ENCODE peak calls at places on chromosomes 5 and 9, in nine cellular contexts. One of them, this sample, is unnamed.

GRCh38 chr5:76521240-76521758 is 101.9 kb downstream of the F2RL2 start:
- DNase-seq in left kidney: no peak
- DNase-seq in activated T-helper 1 cell treated with anti-CD3 and anti-CD28 coated beads, Interleukin-2, amount 50 U/mL, for 16 hours: no peak
- DNase-seq in NAMALWA: no peak
- DNase-seq in neural crest cell: no peak
- DNase-seq in activated naive CD8-positive, alpha-beta T cell treated with anti-CD3 and anti-CD28 coated beads, Interleukin-2, amount 50 U/mL, for 24 hours: no peak
- DNase-seq in D341Med: no peak
- DNase-seq in myocyte: no peak
- DNase-seq in GM23338: no peak
- DNase-seq in this sample: no peak

GRCh38 chr9:19286634-19287188 is 56.2 kb downstream of the DENND4C start:
- DNase-seq in left kidney: peak
- DNase-seq in activated T-helper 1 cell treated with anti-CD3 and anti-CD28 coated beads, Interleukin-2, amount 50 U/mL, for 16 hours: no peak
- DNase-seq in NAMALWA: no peak
- DNase-seq in neural crest cell: no peak
- DNase-seq in activated naive CD8-positive, alpha-beta T cell treated with anti-CD3 and anti-CD28 coated beads, Interleukin-2, amount 50 U/mL, for 24 hours: no peak
- DNase-seq in myocyte: no peak
- DNase-seq in D341Med: no peak
- DNase-seq in GM23338: no peak
- DNase-seq in this sample: no peak

GRCh38 chr5:56055287-56055686 is 60.5 kb upstream of the IL6ST start:
- DNase-seq in neural crest cell: no peak
- DNase-seq in myocyte: peak
- DNase-seq in activated T-helper 1 cell treated with anti-CD3 and anti-CD28 coated beads, Interleukin-2, amount 50 U/mL, for 16 hours: no peak
- DNase-seq in D341Med: no peak
- DNase-seq in activated naive CD8-positive, alpha-beta T cell treated with anti-CD3 and anti-CD28 coated beads, Interleukin-2, amount 50 U/mL, for 24 hours: no peak
- DNase-seq in left kidney: no peak
- DNase-seq in NAMALWA: no peak
- DNase-seq in GM23338: no peak
- DNase-seq in this sample: no peak

GRCh38 chr5:172904643-172905345 is 54.4 kb upstream of the RPL26L1 start:
- DNase-seq in D341Med: no peak
- DNase-seq in neural crest cell: no peak
- DNase-seq in GM23338: peak
- DNase-seq in activated T-helper 1 cell treated with anti-CD3 and anti-CD28 coated beads, Interleukin-2, amount 50 U/mL, for 16 hours: no peak
- DNase-seq in left kidney: peak
- DNase-seq in activated naive CD8-positive, alpha-beta T cell treated with anti-CD3 and anti-CD28 coated beads, Interleukin-2, amount 50 U/mL, for 24 hours: no peak
- DNase-seq in NAMALWA: no peak
- DNase-seq in myocyte: peak
- DNase-seq in this sample: no peak

GRCh38 chr5:96254980-96255681 is 177.9 kb downstream of the PCSK1 start:
- DNase-seq in NAMALWA: no peak
- DNase-seq in neural crest cell: no peak
- DNase-seq in activated T-helper 1 cell treated with anti-CD3 and anti-CD28 coated beads, Interleukin-2, amount 50 U/mL, for 16 hours: no peak
- DNase-seq in GM23338: no peak
- DNase-seq in left kidney: no peak
- DNase-seq in myocyte: peak
- DNase-seq in activated naive CD8-positive, alpha-beta T cell treated with anti-CD3 and anti-CD28 coated beads, Interleukin-2, amount 50 U/mL, for 24 hours: no peak
- DNase-seq in D341Med: no peak
- DNase-seq in this sample: no peak

GRCh38 chr5:150253416-150254208 is 36.0 kb downstream of the CAMK2A start:
- DNase-seq in D341Med: no peak
- DNase-seq in neural crest cell: no peak
- DNase-seq in NAMALWA: no peak
- DNase-seq in activated naive CD8-positive, alpha-beta T cell treated with anti-CD3 and anti-CD28 coated beads, Interleukin-2, amount 50 U/mL, for 24 hours: no peak
- DNase-seq in myocyte: no peak
- DNase-seq in activated T-helper 1 cell treated with anti-CD3 and anti-CD28 coated beads, Interleukin-2, amount 50 U/mL, for 16 hours: no peak
- DNase-seq in left kidney: no peak
- DNase-seq in GM23338: peak
- DNase-seq in this sample: no peak

GRCh38 chr9:36896296-36896695 is 137.8 kb downstream of the PAX5 start:
- DNase-seq in neural crest cell: no peak
- DNase-seq in left kidney: peak
- DNase-seq in D341Med: no peak
- DNase-seq in GM23338: no peak
- DNase-seq in NAMALWA: no peak
- DNase-seq in activated T-helper 1 cell treated with anti-CD3 and anti-CD28 coated beads, Interleukin-2, amount 50 U/mL, for 16 hours: no peak
- DNase-seq in myocyte: no peak
- DNase-seq in activated naive CD8-positive, alpha-beta T cell treated with anti-CD3 and anti-CD28 coated beads, Interleukin-2, amount 50 U/mL, for 24 hours: no peak
- DNase-seq in this sample: no peak

GRCh38 chr5:136089804-136090203 is 42.8 kb upstream of the SMAD5 start:
- DNase-seq in activated naive CD8-positive, alpha-beta T cell treated with anti-CD3 and anti-CD28 coated beads, Interleukin-2, amount 50 U/mL, for 24 hours: no peak
- DNase-seq in NAMALWA: no peak
- DNase-seq in myocyte: no peak
- DNase-seq in D341Med: no peak
- DNase-seq in activated T-helper 1 cell treated with anti-CD3 and anti-CD28 coated beads, Interleukin-2, amount 50 U/mL, for 16 hours: no peak
- DNase-seq in left kidney: peak
- DNase-seq in neural crest cell: no peak
- DNase-seq in GM23338: no peak
- DNase-seq in this sample: no peak

GRCh38 chr5:95620030-95620869 is at the start of gene GPR150:
- DNase-seq in neural crest cell: peak
- DNase-seq in activated T-helper 1 cell treated with anti-CD3 and anti-CD28 coated beads, Interleukin-2, amount 50 U/mL, for 16 hours: peak
- DNase-seq in D341Med: peak
- DNase-seq in myocyte: peak
- DNase-seq in GM23338: peak
- DNase-seq in activated naive CD8-positive, alpha-beta T cell treated with anti-CD3 and anti-CD28 coated beads, Interleukin-2, amount 50 U/mL, for 24 hours: peak
- DNase-seq in left kidney: peak
- DNase-seq in NAMALWA: no peak
- DNase-seq in this sample: peak

GRCh38 chr5:14201325-14202061 is 58.4 kb downstream of the TRIO start:
- DNase-seq in activated T-helper 1 cell treated with anti-CD3 and anti-CD28 coated beads, Interleukin-2, amount 50 U/mL, for 16 hours: no peak
- DNase-seq in NAMALWA: no peak
- DNase-seq in left kidney: no peak
- DNase-seq in GM23338: no peak
- DNase-seq in activated naive CD8-positive, alpha-beta T cell treated with anti-CD3 and anti-CD28 coated beads, Interleukin-2, amount 50 U/mL, for 24 hours: no peak
- DNase-seq in neural crest cell: no peak
- DNase-seq in D341Med: no peak
- DNase-seq in myocyte: no peak
- DNase-seq in this sample: no peak

GRCh38 chr9:115398313-115398650 is 280.3 kb upstream of the TNC start:
- DNase-seq in left kidney: no peak
- DNase-seq in activated T-helper 1 cell treated with anti-CD3 and anti-CD28 coated beads, Interleukin-2, amount 50 U/mL, for 16 hours: no peak
- DNase-seq in neural crest cell: no peak
- DNase-seq in GM23338: no peak
- DNase-seq in NAMALWA: peak
- DNase-seq in activated naive CD8-positive, alpha-beta T cell treated with anti-CD3 and anti-CD28 coated beads, Interleukin-2, amount 50 U/mL, for 24 hours: no peak
- DNase-seq in D341Med: no peak
- DNase-seq in myocyte: no peak
- DNase-seq in this sample: no peak

GRCh38 chr5:138948391-138949222 is 73.5 kb upstream of the LRRTM2 start:
- DNase-seq in GM23338: no peak
- DNase-seq in neural crest cell: no peak
- DNase-seq in D341Med: peak
- DNase-seq in NAMALWA: no peak
- DNase-seq in activated T-helper 1 cell treated with anti-CD3 and anti-CD28 coated beads, Interleukin-2, amount 50 U/mL, for 16 hours: no peak
- DNase-seq in activated naive CD8-positive, alpha-beta T cell treated with anti-CD3 and anti-CD28 coated beads, Interleukin-2, amount 50 U/mL, for 24 hours: no peak
- DNase-seq in left kidney: peak
- DNase-seq in myocyte: no peak
- DNase-seq in this sample: peak

GRCh38 chr5:53423724-53424123 is 56.7 kb upstream of the FST start:
- DNase-seq in D341Med: no peak
- DNase-seq in myocyte: no peak
- DNase-seq in neural crest cell: no peak
- DNase-seq in GM23338: no peak
- DNase-seq in left kidney: no peak
- DNase-seq in activated T-helper 1 cell treated with anti-CD3 and anti-CD28 coated beads, Interleukin-2, amount 50 U/mL, for 16 hours: no peak
- DNase-seq in NAMALWA: no peak
- DNase-seq in activated naive CD8-positive, alpha-beta T cell treated with anti-CD3 and anti-CD28 coated beads, Interleukin-2, amount 50 U/mL, for 24 hours: no peak
- DNase-seq in this sample: no peak

GRCh38 chr9:35972093-35972492 is 14.1 kb upstream of the OR2S2 start:
- DNase-seq in NAMALWA: no peak
- DNase-seq in activated naive CD8-positive, alpha-beta T cell treated with anti-CD3 and anti-CD28 coated beads, Interleukin-2, amount 50 U/mL, for 24 hours: peak
- DNase-seq in GM23338: peak
- DNase-seq in D341Med: no peak
- DNase-seq in myocyte: no peak
- DNase-seq in left kidney: peak
- DNase-seq in neural crest cell: peak
- DNase-seq in activated T-helper 1 cell treated with anti-CD3 and anti-CD28 coated beads, Interleukin-2, amount 50 U/mL, for 16 hours: no peak
- DNase-seq in this sample: peak

GRCh38 chr5:141882594-141883183 is 4.5 kb upstream of the PCDH1 start:
- DNase-seq in neural crest cell: peak
- DNase-seq in myocyte: no peak
- DNase-seq in D341Med: no peak
- DNase-seq in activated T-helper 1 cell treated with anti-CD3 and anti-CD28 coated beads, Interleukin-2, amount 50 U/mL, for 16 hours: no peak
- DNase-seq in NAMALWA: no peak
- DNase-seq in GM23338: peak
- DNase-seq in left kidney: peak
- DNase-seq in activated naive CD8-positive, alpha-beta T cell treated with anti-CD3 and anti-CD28 coated beads, Interleukin-2, amount 50 U/mL, for 24 hours: no peak
- DNase-seq in this sample: peak

GRCh38 chr9:15606667-15607472 is 54.0 kb downstream of the CCDC171 start:
- DNase-seq in activated T-helper 1 cell treated with anti-CD3 and anti-CD28 coated beads, Interleukin-2, amount 50 U/mL, for 16 hours: no peak
- DNase-seq in neural crest cell: peak
- DNase-seq in NAMALWA: peak
- DNase-seq in myocyte: peak
- DNase-seq in left kidney: peak
- DNase-seq in D341Med: peak
- DNase-seq in activated naive CD8-positive, alpha-beta T cell treated with anti-CD3 and anti-CD28 coated beads, Interleukin-2, amount 50 U/mL, for 24 hours: no peak
- DNase-seq in GM23338: peak
- DNase-seq in this sample: peak

GRCh38 chr9:129197978-129198736 is 20.1 kb upstream of the IER5L start:
- DNase-seq in left kidney: peak
- DNase-seq in neural crest cell: no peak
- DNase-seq in activated naive CD8-positive, alpha-beta T cell treated with anti-CD3 and anti-CD28 coated beads, Interleukin-2, amount 50 U/mL, for 24 hours: no peak
- DNase-seq in activated T-helper 1 cell treated with anti-CD3 and anti-CD28 coated beads, Interleukin-2, amount 50 U/mL, for 16 hours: no peak
- DNase-seq in myocyte: peak
- DNase-seq in NAMALWA: no peak
- DNase-seq in D341Med: no peak
- DNase-seq in GM23338: peak
- DNase-seq in this sample: no peak

GRCh38 chr9:137244486-137245449 is 3.7 kb downstream of the TUBB4B start:
- DNase-seq in left kidney: peak
- DNase-seq in activated naive CD8-positive, alpha-beta T cell treated with anti-CD3 and anti-CD28 coated beads, Interleukin-2, amount 50 U/mL, for 24 hours: no peak
- DNase-seq in neural crest cell: no peak
- DNase-seq in myocyte: no peak
- DNase-seq in D341Med: no peak
- DNase-seq in activated T-helper 1 cell treated with anti-CD3 and anti-CD28 coated beads, Interleukin-2, amount 50 U/mL, for 16 hours: no peak
- DNase-seq in GM23338: no peak
- DNase-seq in NAMALWA: no peak
- DNase-seq in this sample: peak

GRCh38 chr9:123493627-123494026 is 137.6 kb downstream of the CRB2 start:
- DNase-seq in NAMALWA: no peak
- DNase-seq in left kidney: peak
- DNase-seq in activated naive CD8-positive, alpha-beta T cell treated with anti-CD3 and anti-CD28 coated beads, Interleukin-2, amount 50 U/mL, for 24 hours: no peak
- DNase-seq in myocyte: no peak
- DNase-seq in neural crest cell: no peak
- DNase-seq in D341Med: no peak
- DNase-seq in activated T-helper 1 cell treated with anti-CD3 and anti-CD28 coated beads, Interleukin-2, amount 50 U/mL, for 16 hours: no peak
- DNase-seq in GM23338: no peak
- DNase-seq in this sample: no peak

GRCh38 chr5:11072556-11072955 is 311.5 kb upstream of the DAP start:
- DNase-seq in GM23338: no peak
- DNase-seq in activated naive CD8-positive, alpha-beta T cell treated with anti-CD3 and anti-CD28 coated beads, Interleukin-2, amount 50 U/mL, for 24 hours: no peak
- DNase-seq in NAMALWA: no peak
- DNase-seq in D341Med: no peak
- DNase-seq in myocyte: no peak
- DNase-seq in left kidney: no peak
- DNase-seq in neural crest cell: no peak
- DNase-seq in activated T-helper 1 cell treated with anti-CD3 and anti-CD28 coated beads, Interleukin-2, amount 50 U/mL, for 16 hours: no peak
- DNase-seq in this sample: no peak

GRCh38 chr9:134055981-134056461 is 11.8 kb downstream of the BRD3 start:
- DNase-seq in activated T-helper 1 cell treated with anti-CD3 and anti-CD28 coated beads, Interleukin-2, amount 50 U/mL, for 16 hours: peak
- DNase-seq in D341Med: no peak
- DNase-seq in left kidney: no peak
- DNase-seq in neural crest cell: no peak
- DNase-seq in activated naive CD8-positive, alpha-beta T cell treated with anti-CD3 and anti-CD28 coated beads, Interleukin-2, amount 50 U/mL, for 24 hours: no peak
- DNase-seq in myocyte: peak
- DNase-seq in GM23338: no peak
- DNase-seq in NAMALWA: no peak
- DNase-seq in this sample: no peak

GRCh38 chr9:77435688-77436087 is 212.4 kb downstream of the GNA14 start:
- DNase-seq in D341Med: no peak
- DNase-seq in neural crest cell: no peak
- DNase-seq in NAMALWA: no peak
- DNase-seq in GM23338: no peak
- DNase-seq in activated naive CD8-positive, alpha-beta T cell treated with anti-CD3 and anti-CD28 coated beads, Interleukin-2, amount 50 U/mL, for 24 hours: no peak
- DNase-seq in activated T-helper 1 cell treated with anti-CD3 and anti-CD28 coated beads, Interleukin-2, amount 50 U/mL, for 16 hours: no peak
- DNase-seq in myocyte: peak
- DNase-seq in left kidney: no peak
- DNase-seq in this sample: no peak

GRCh38 chr5:139389701-139390638 is at the start of gene MZB1:
- DNase-seq in NAMALWA: peak
- DNase-seq in D341Med: no peak
- DNase-seq in GM23338: no peak
- DNase-seq in neural crest cell: no peak
- DNase-seq in activated T-helper 1 cell treated with anti-CD3 and anti-CD28 coated beads, Interleukin-2, amount 50 U/mL, for 16 hours: no peak
- DNase-seq in activated naive CD8-positive, alpha-beta T cell treated with anti-CD3 and anti-CD28 coated beads, Interleukin-2, amount 50 U/mL, for 24 hours: peak
- DNase-seq in left kidney: no peak
- DNase-seq in myocyte: peak
- DNase-seq in this sample: no peak

GRCh38 chr5:45796959-45797553 is 100.9 kb upstream of the HCN1 start:
- DNase-seq in myocyte: no peak
- DNase-seq in neural crest cell: no peak
- DNase-seq in activated naive CD8-positive, alpha-beta T cell treated with anti-CD3 and anti-CD28 coated beads, Interleukin-2, amount 50 U/mL, for 24 hours: no peak
- DNase-seq in GM23338: peak
- DNase-seq in D341Med: no peak
- DNase-seq in left kidney: no peak
- DNase-seq in activated T-helper 1 cell treated with anti-CD3 and anti-CD28 coated beads, Interleukin-2, amount 50 U/mL, for 16 hours: no peak
- DNase-seq in NAMALWA: peak
- DNase-seq in this sample: no peak

GRCh38 chr5:159195775-159196174 is 13.6 kb downstream of the RNF145 start:
- DNase-seq in activated naive CD8-positive, alpha-beta T cell treated with anti-CD3 and anti-CD28 coated beads, Interleukin-2, amount 50 U/mL, for 24 hours: no peak
- DNase-seq in neural crest cell: no peak
- DNase-seq in NAMALWA: no peak
- DNase-seq in left kidney: no peak
- DNase-seq in activated T-helper 1 cell treated with anti-CD3 and anti-CD28 coated beads, Interleukin-2, amount 50 U/mL, for 16 hours: no peak
- DNase-seq in D341Med: no peak
- DNase-seq in GM23338: no peak
- DNase-seq in myocyte: no peak
- DNase-seq in this sample: no peak

GRCh38 chr9:134634190-134634589 is 7.4 kb upstream of the COL5A1 start:
- DNase-seq in neural crest cell: no peak
- DNase-seq in GM23338: no peak
- DNase-seq in NAMALWA: no peak
- DNase-seq in left kidney: no peak
- DNase-seq in D341Med: no peak
- DNase-seq in myocyte: no peak
- DNase-seq in activated T-helper 1 cell treated with anti-CD3 and anti-CD28 coated beads, Interleukin-2, amount 50 U/mL, for 16 hours: no peak
- DNase-seq in activated naive CD8-positive, alpha-beta T cell treated with anti-CD3 and anti-CD28 coated beads, Interleukin-2, amount 50 U/mL, for 24 hours: no peak
- DNase-seq in this sample: no peak

GRCh38 chr9:1721219-1721618 is 293.9 kb upstream of the SMARCA2 start:
- DNase-seq in activated T-helper 1 cell treated with anti-CD3 and anti-CD28 coated beads, Interleukin-2, amount 50 U/mL, for 16 hours: no peak
- DNase-seq in NAMALWA: no peak
- DNase-seq in GM23338: no peak
- DNase-seq in myocyte: no peak
- DNase-seq in D341Med: no peak
- DNase-seq in left kidney: no peak
- DNase-seq in neural crest cell: no peak
- DNase-seq in activated naive CD8-positive, alpha-beta T cell treated with anti-CD3 and anti-CD28 coated beads, Interleukin-2, amount 50 U/mL, for 24 hours: no peak
- DNase-seq in this sample: no peak

GRCh38 chr9:6049798-6050197 is 34.4 kb upstream of the RANBP6 start:
- DNase-seq in myocyte: peak
- DNase-seq in GM23338: peak
- DNase-seq in neural crest cell: no peak
- DNase-seq in NAMALWA: peak
- DNase-seq in left kidney: no peak
- DNase-seq in activated T-helper 1 cell treated with anti-CD3 and anti-CD28 coated beads, Interleukin-2, amount 50 U/mL, for 16 hours: no peak
- DNase-seq in D341Med: no peak
- DNase-seq in activated naive CD8-positive, alpha-beta T cell treated with anti-CD3 and anti-CD28 coated beads, Interleukin-2, amount 50 U/mL, for 24 hours: peak
- DNase-seq in this sample: no peak

GRCh38 chr9:2066312-2067273 is 51.4 kb downstream of the SMARCA2 start:
- DNase-seq in D341Med: peak
- DNase-seq in neural crest cell: no peak
- DNase-seq in activated naive CD8-positive, alpha-beta T cell treated with anti-CD3 and anti-CD28 coated beads, Interleukin-2, amount 50 U/mL, for 24 hours: no peak
- DNase-seq in left kidney: peak
- DNase-seq in NAMALWA: peak
- DNase-seq in activated T-helper 1 cell treated with anti-CD3 and anti-CD28 coated beads, Interleukin-2, amount 50 U/mL, for 16 hours: no peak
- DNase-seq in myocyte: peak
- DNase-seq in GM23338: peak
- DNase-seq in this sample: no peak